ENCODE peak calls at places on chromosomes 1 and 21, in seven cellular contexts. W is T1000; O is tibial nerve; M is ovary; R is activated T-helper 1 cell treated with Interleukin-2 at 50 U/mL for 16 hours; D is uterus; U is stimulated activated CD4-positive, alpha-beta T cell treated with anti-CD3 and anti-CD28 coated beads, Interleukin-1b, Interleukin-23, amount 100 ng/mL, for 4 hours. N is an unnamed sample.

GRCh38 chr1:37807555-37808368 is at the start of the genes C1orf122 and YRDC:
- DNase-seq in D (peak), O (peak), M (peak), W (peak), R (peak), U (peak), N (peak)

GRCh38 chr1:203331224-203331623 is 19.7 kb downstream of the FMOD start:
- DNase-seq in M (no peak), O (no peak), W (no peak), D (no peak), R (no peak), U (no peak), N (no peak)

GRCh38 chr1:18347559-18347958 is 133.2 kb upstream of the KLHDC7A start:
- DNase-seq in D (no peak), O (no peak), W (no peak), U (no peak), R (no peak), M (no peak), N (no peak)

GRCh38 chr21:41873005-41873404 is 6.1 kb downstream of the PRDM15 start:
- DNase-seq in U (no peak), R (no peak), D (no peak), W (no peak), O (no peak), M (no peak), N (no peak)

GRCh38 chr1:65429806-65430205 is 9.3 kb downstream of the LEPR start:
- DNase-seq in U (no peak), M (no peak), O (no peak), D (no peak), W (no peak), R (no peak), N (no peak)

GRCh38 chr21:43618940-43619339 is 40.3 kb downstream of the HSF2BP start:
- DNase-seq in D (no peak), U (no peak), O (no peak), W (no peak), R (no peak), M (no peak), N (no peak)

GRCh38 chr21:42547906-42548365 is 34.3 kb downstream of the SLC37A1 start:
- DNase-seq in O (no peak), M (peak), U (no peak), R (no peak), D (no peak), W (no peak), N (no peak)

GRCh38 chr1:228225740-228226139 is 17.9 kb downstream of the OBSCN start:
- DNase-seq in R (no peak), M (no peak), W (no peak), U (no peak), D (no peak), O (no peak), N (no peak)